ENCODE peak calls at places on chromosomes 1 and 21, in seven cellular contexts. S is NCI-H187 treated with DMSO at 0.1 percent for 48 hours; C is T-cell; T is DMS153; Q is activated CD4-positive, alpha-beta T cell treated with anti-CD3 and anti-CD28 coated beads, Interleukin-2, amount 50 U/mL, for 4 hours; R is hypothalamus; F is activated T-cell treated with anti-CD3 and anti-CD28 coated beads, Interleukin-2, amount 50 U/mL, for 4 hours. L is an unnamed sample.

GRCh38 chr1:37497832-37498231 is 16.7 kb downstream of the MEAF6 start:
- DNase-seq in S (no peak), C (no peak), T (peak), Q (no peak), R (no peak), F (no peak), L (no peak)

GRCh38 chr1:221793439-221794078 is 51.7 kb upstream of the DUSP10 start:
- DNase-seq in S (no peak), C (peak), T (no peak), Q (no peak), R (no peak), F (no peak), L (no peak)

GRCh38 chr1:212077028-212077427 is 41.5 kb downstream of the DTL start:
- DNase-seq in S (no peak), C (no peak), T (no peak), Q (no peak), R (no peak), F (no peak), L (no peak)

GRCh38 chr21:46491553-46491952 is 32.9 kb downstream of the DIP2A start:
- DNase-seq in S (no peak), C (no peak), T (no peak), Q (no peak), R (no peak), F (no peak), L (no peak)

GRCh38 chr1:175783126-175783722 is 39.8 kb upstream of the TNR start:
- DNase-seq in S (no peak), C (no peak), T (no peak), Q (no peak), R (no peak), F (no peak), L (no peak)

GRCh38 chr1:163897401-163898169 is 575.8 kb downstream of the NUF2 start:
- DNase-seq in S (no peak), C (no peak), T (no peak), Q (no peak), R (no peak), F (no peak), L (no peak)

GRCh38 chr1:198904356-198904755 is 265.5 kb downstream of the PTPRC start:
- DNase-seq in S (no peak), C (no peak), T (no peak), Q (no peak), R (no peak), F (no peak), L (no peak)

GRCh38 chr1:25993197-25993951 is 4.5 kb downstream of the PAFAH2 start:
- DNase-seq in S (no peak), C (no peak), T (no peak), Q (no peak), R (no peak), F (no peak), L (no peak)

GRCh38 chr1:93817819-93818569 is 61.0 kb downstream of the DNTTIP2 start:
- DNase-seq in S (no peak), C (peak), T (no peak), Q (peak), R (no peak), F (peak), L (no peak)